ENCODE peak calls at places on chromosomes 2 and 18, in seven cellular contexts. N is NCI-H2081; X is HFF-Myc; P is T1000; F is pancreas; B is activated T-cell treated with anti-CD3 and anti-CD28 coated beads for 48 hours; U is stimulated activated CD4-positive, alpha-beta T cell treated with anti-CD3 and anti-CD28 coated beads, Interleukin-2, amount 100 ng/mL, for 24 hours. Q is an unnamed sample.

GRCh38 chr2:189466656-189467055 is 25.4 kb downstream of the WDR75 start:
- DNase-seq in N (no peak), X (no peak), P (no peak), F (no peak), B (no peak), U (no peak), Q (no peak)

GRCh38 chr18:37584952-37585695 is 19.5 kb upstream of the CELF4 start:
- DNase-seq in N (no peak), X (no peak), P (no peak), F (no peak), B (no peak), U (no peak), Q (no peak)

GRCh38 chr2:97868986-97869721 is 126.6 kb downstream of the TMEM131 start:
- DNase-seq in N (no peak), X (peak; percentile 82), P (peak; percentile 46), F (no peak), B (no peak), U (no peak), Q (no peak)

GRCh38 chr2:17331636-17332035 is 186.6 kb downstream of the RAD51AP2 start:
- DNase-seq in N (no peak), X (no peak), P (no peak), F (no peak), B (no peak), U (no peak), Q (no peak)

GRCh38 chr2:54504866-54505265 is 48.7 kb downstream of the SPTBN1 start:
- DNase-seq in N (no peak), X (no peak), P (no peak), F (no peak), B (no peak), U (no peak), Q (no peak)

GRCh38 chr2:219331560-219332213 is 857 bp downstream of the RESP18 start:
- DNase-seq in N (no peak), X (no peak), P (no peak), F (no peak), B (peak; percentile 7), U (peak; percentile 46), Q (peak; percentile 27)

GRCh38 chr2:237058423-237058822 is 27.3 kb upstream of the COPS8 start:
- DNase-seq in N (no peak), X (no peak), P (no peak), F (no peak), B (no peak), U (no peak), Q (no peak)

GRCh38 chr2:229342376-229342775 is 71.3 kb upstream of the PID1 start:
- DNase-seq in N (no peak), X (no peak), P (no peak), F (no peak), B (no peak), U (peak; percentile 38), Q (no peak)

GRCh38 chr18:62102221-62102620 is 84.6 kb downstream of the PIGN start:
- DNase-seq in N (no peak), X (no peak), P (no peak), F (no peak), B (no peak), U (no peak), Q (no peak)

GRCh38 chr2:215808996-215809395 is 204.4 kb downstream of the MREG start:
- DNase-seq in N (no peak), X (no peak), P (no peak), F (no peak), B (no peak), U (no peak), Q (no peak)

GRCh38 chr2:143026411-143027054 is 102.7 kb upstream of the ARHGAP15 start:
- DNase-seq in N (no peak), X (no peak), P (no peak), F (peak; percentile 15), B (no peak), U (no peak), Q (peak; percentile 3)

GRCh38 chr2:43508209-43508608 is 87.6 kb downstream of the THADA start:
- DNase-seq in N (no peak), X (no peak), P (no peak), F (no peak), B (no peak), U (no peak), Q (no peak)

GRCh38 chr2:118197011-118197695 is 108.9 kb downstream of the INSIG2 start:
- DNase-seq in N (no peak), X (no peak), P (no peak), F (no peak), B (no peak), U (no peak), Q (no peak)

GRCh38 chr2:224952942-224953657 is 89.2 kb downstream of the DOCK10 start:
- DNase-seq in N (no peak), X (no peak), P (no peak), F (no peak), B (no peak), U (no peak), Q (no peak)

GRCh38 chr2:160464017-160464416 is 29.6 kb downstream of the RBMS1 start:
- DNase-seq in N (no peak), X (no peak), P (no peak), F (no peak), B (no peak), U (no peak), Q (no peak)

GRCh38 chr2:104897515-104898184 is 43.7 kb downstream of the POU3F3 start:
- DNase-seq in N (no peak), X (no peak), P (peak; percentile 49), F (no peak), B (no peak), U (no peak), Q (no peak)

GRCh38 chr18:49491534-49491856 is 4.5 kb upstream of the C18orf32 start:
- DNase-seq in N (no peak), X (no peak), P (no peak), F (no peak), B (no peak), U (no peak), Q (no peak)

GRCh38 chr2:112724611-112725525 is 4.0 kb downstream of the NT5DC4 start:
- DNase-seq in N (no peak), X (no peak), P (no peak), F (no peak), B (no peak), U (no peak), Q (no peak)

Q was measured in putamen.